ENCODE peak calls at places on chromosomes 6 and 20, in nine cellular contexts. V, G, T, H, A, X, Q, O and Y are unnamed samples.
A peak's percentile ranks its signal among the peaks of the same experiment; 100 is the strongest.

GRCh38 chr6:465531-466348 is 74.2 kb downstream of the IRF4 start:
- DNase-seq in G (no peak), O (no peak), X (no peak), H (no peak), V (no peak), T (no peak), A (no peak), Q (no peak), Y (no peak)

GRCh38 chr6:4703367-4703766 is 72.8 kb upstream of the CDYL start:
- DNase-seq in H (no peak), G (no peak), V (no peak), X (no peak), A (no peak), Q (no peak), T (no peak), O (no peak), Y (no peak)

GRCh38 chr6:137217801-137218472 is 1.2 kb downstream of the IFNGR1 start:
- DNase-seq in G (no peak), H (no peak), A (peak; percentile 43), V (no peak), X (no peak), T (no peak), O (peak; percentile 32), Q (peak; percentile 59), Y (no peak)

GRCh38 chr6:85360794-85361642 is 88.9 kb upstream of the NT5E start:
- DNase-seq in G (no peak), T (no peak), X (no peak), A (peak; percentile 96), H (no peak), V (peak; percentile 53), O (peak; percentile 14), Q (no peak), Y (no peak)

GRCh38 chr6:52576392-52577021 is 353 bp downstream of the TRAM2 start:
- DNase-seq in T (peak; percentile 89), X (peak; percentile 86), O (peak; percentile 73), V (peak; percentile 67), A (peak; percentile 73), H (peak; percentile 65), G (peak; percentile 94), Q (no peak), Y (peak; percentile 87)

GRCh38 chr6:24205020-24205492 is 79.0 kb downstream of the NRSN1 start:
- DNase-seq in G (no peak), T (peak; percentile 61), V (peak; percentile 6), O (no peak), H (no peak), Q (no peak), X (no peak), A (no peak), Y (peak; percentile 15)

GRCh38 chr6:3297909-3298308 is 39.2 kb downstream of the PSMG4 start:
- DNase-seq in A (no peak), H (no peak), G (peak; percentile 76), Q (no peak), T (peak; percentile 50), V (no peak), X (peak; percentile 54), O (no peak), Y (no peak)

GRCh38 chr20:45967551-45968080 is 4.4 kb downstream of the ZNF335 start:
- DNase-seq in O (no peak), T (peak; percentile 24), V (no peak), X (peak; percentile 64), A (peak; percentile 16), H (no peak), Q (peak; percentile 36), G (peak; percentile 83), Y (no peak)

GRCh38 chr6:27575594-27576361 is 102.9 kb upstream of the ZNF184 start:
- DNase-seq in Q (no peak), X (no peak), O (no peak), G (no peak), A (no peak), H (no peak), V (no peak), T (no peak), Y (peak; percentile 20)

GRCh38 chr6:6646859-6647258 is 58.3 kb downstream of the LY86 start:
- DNase-seq in H (no peak), X (no peak), V (no peak), O (no peak), Q (no peak), A (no peak), G (no peak), T (peak; percentile 52), Y (no peak)

GRCh38 chr6:32843979-32844838 is at the start of gene PSMB8:
- DNase-seq in X (peak; percentile 98), H (peak; percentile 95), G (peak; percentile 99), T (peak; percentile 98), V (peak; percentile 86), Q (peak; percentile 98), O (peak; percentile 95), A (peak; percentile 94), Y (peak; percentile 89)

GRCh38 chr6:32842021-32842650 is 1.7 kb downstream of the PSMB8 start:
- DNase-seq in H (no peak), T (no peak), O (no peak), V (no peak), A (no peak), X (no peak), G (no peak), Q (no peak), Y (no peak)

GRCh38 chr6:32843321-32843978 is 397 bp downstream of the PSMB8 start:
- DNase-seq in T (peak; percentile 77), A (no peak), V (no peak), G (no peak), Q (no peak), X (no peak), H (no peak), O (no peak), Y (no peak)

GRCh38 chr6:32840604-32841246 is 2.2 kb upstream of the TAP2 start:
- DNase-seq in H (no peak), A (no peak), V (no peak), G (no peak), Q (no peak), T (no peak), X (peak; percentile 36), O (no peak), Y (peak; percentile 65)

GRCh38 chr6:32842690-32843089 is 1.2 kb downstream of the PSMB8 start:
- DNase-seq in A (no peak), V (no peak), Q (no peak), O (no peak), X (peak; percentile 47), G (no peak), T (no peak), H (no peak), Y (no peak)
- H3K4me3 ChIP-seq in A (peak overlapping the region; percentile 91), V (no peak overlapping the region), Q (peak overlapping the region; percentile 92), O (peak overlapping the region; percentile 86), X (no peak overlapping the region), G (no peak overlapping the region), T (no peak overlapping the region), H (peak overlapping the region; percentile 85), Y (peak overlapping the region; percentile 81)

GRCh38 chr20:18057106-18057993 is at the start of gene OVOL2:
- DNase-seq in G (peak; percentile 94), O (no peak), Q (peak; percentile 93), V (no peak), T (peak; percentile 94), X (no peak), A (peak; percentile 88), H (no peak), Y (no peak)

GRCh38 chr20:18055261-18055660 is 2.5 kb downstream of the OVOL2 start:
- DNase-seq in A (no peak), O (no peak), G (no peak), V (no peak), Q (no peak), T (peak; percentile 67), X (no peak), H (no peak), Y (no peak)

GRCh38 chr20:18058661-18059467 is 1.1 kb upstream of the OVOL2 start:
- DNase-seq in O (no peak), X (no peak), A (peak; percentile 81), G (no peak), Q (peak; percentile 65), H (no peak), V (no peak), T (peak; percentile 93), Y (no peak)

GRCh38 chr20:18057994-18058349 is 256 bp upstream of the OVOL2 start:
- DNase-seq in A (no peak), O (no peak), T (no peak), G (no peak), Q (peak; percentile 54), X (no peak), H (no peak), V (no peak), Y (no peak)

DNA sequence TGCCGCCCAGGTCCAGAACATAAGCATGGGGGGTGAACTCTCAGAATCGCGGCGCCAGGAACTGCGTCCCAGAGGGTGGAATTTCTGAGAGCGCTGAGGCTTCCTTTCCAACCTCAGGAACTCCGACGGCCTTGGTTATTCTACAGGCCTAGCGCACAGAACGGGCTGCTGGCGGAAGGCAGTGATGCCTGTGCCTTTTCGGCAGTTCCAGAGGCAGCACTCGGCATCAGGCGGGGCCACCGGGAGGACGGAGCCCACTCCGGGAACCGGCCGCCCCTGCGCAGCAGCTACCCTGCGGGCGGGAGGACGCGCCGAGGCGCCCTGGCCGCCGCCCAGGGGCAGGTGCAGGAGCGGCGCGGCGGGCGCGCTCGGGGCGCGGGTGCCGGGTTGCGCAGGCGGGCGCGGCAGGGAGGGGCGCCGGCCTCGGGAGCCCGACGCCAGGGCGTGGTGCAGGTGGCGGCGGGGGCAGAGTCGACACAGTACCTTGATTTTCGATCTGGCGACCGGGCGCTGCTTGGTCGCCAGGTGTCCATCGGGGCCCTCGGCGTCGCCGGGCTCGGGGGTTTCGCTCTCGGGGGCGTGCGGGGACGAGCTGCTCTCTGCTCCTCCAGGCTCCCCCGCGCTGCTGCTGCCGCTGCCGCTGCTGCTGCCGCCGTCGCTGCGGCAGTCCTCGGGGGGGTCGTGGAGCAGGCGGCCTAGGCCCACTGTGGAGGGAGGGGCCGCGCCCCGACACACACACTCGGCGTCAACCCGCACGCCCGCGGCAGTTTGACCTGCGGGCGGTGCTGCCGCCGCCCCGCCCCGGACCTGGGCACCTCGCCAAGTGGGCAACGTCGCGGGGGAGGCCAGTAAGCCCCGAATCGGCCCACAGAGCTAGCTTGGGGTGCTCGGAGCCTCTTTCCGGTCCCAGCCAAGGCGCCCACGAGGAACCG is 1.3 kb downstream of the OVOL2 start:
- DNase-seq in A (no peak), X (no peak), V (no peak), H (no peak), G (no peak), T (peak; percentile 79), Q (peak; percentile 61), O (no peak), Y (peak; percentile 18)
- H3K4me3 ChIP-seq in A (peak overlapping the region; percentile 95), X (peak overlapping the region; percentile 38), V (peak overlapping the region; percentile 65), H (peak overlapping the region; percentile 58), G (peak overlapping the region; percentile 42), T (peak overlapping the region; percentile 79), Q (peak overlapping the region; percentile 58), O (peak overlapping the region; percentile 40), Y (peak overlapping the region; percentile 33)

GRCh38 chr6:122049341-122049740 is 350.1 kb upstream of the HSF2 start:
- DNase-seq in H (peak; percentile 21), A (no peak), G (no peak), T (peak; percentile 56), V (no peak), O (no peak), Q (no peak), X (no peak), Y (no peak)
- H3K4me3 ChIP-seq in H (peak overlapping the region; percentile 39), A (no peak overlapping the region), G (no peak overlapping the region), T (no peak overlapping the region), V (no peak overlapping the region), O (no peak overlapping the region), Q (peak overlapping the region; percentile 30), X (no peak overlapping the region), Y (no peak overlapping the region)

DNA sequence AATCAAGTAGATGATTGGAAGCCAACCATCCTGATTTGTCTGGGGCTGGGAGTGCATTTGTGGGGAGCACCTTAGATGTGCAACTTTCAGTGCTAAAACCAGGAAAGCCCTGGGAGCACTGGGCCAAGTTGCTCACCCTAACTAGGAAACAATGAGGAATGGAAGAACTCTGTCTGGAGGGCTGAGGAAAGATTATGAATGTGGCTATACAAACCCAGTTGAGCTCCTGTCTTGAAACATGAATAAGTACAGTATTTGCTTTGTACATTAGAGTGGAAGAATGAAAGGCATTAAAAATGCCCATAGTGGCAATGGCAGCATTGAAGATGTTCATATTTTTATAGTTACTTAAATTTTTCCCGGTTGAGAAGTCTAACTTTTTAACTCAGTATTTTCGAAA is 121.1 kb downstream of the HDGFL1 start:
- DNase-seq in T (no peak), X (no peak), H (no peak), V (no peak), Q (no peak), O (no peak), A (no peak), G (no peak), Y (no peak)
- H3K4me3 ChIP-seq in T (no peak overlapping the region), X (no peak overlapping the region), H (no peak overlapping the region), V (no peak overlapping the region), Q (no peak overlapping the region), O (no peak overlapping the region), A (no peak overlapping the region), G (no peak overlapping the region), Y (no peak overlapping the region)